ENCODE peak calls at places on chromosomes 6 and 20, in seven cellular contexts. F is AG04449; Y is astrocyte; T is mesendoderm; L is CD8-positive, alpha-beta memory T cell; P is cardiac muscle cell; A is AG10803. Z is an unnamed sample.

GRCh38 chr6:168384045-168385038 is 56.6 kb upstream of the SMOC2 start:
- DNase-seq in Y (no peak), P (no peak), A (peak), T (no peak), F (no peak), L (no peak), Z (peak)

GRCh38 chr20:17806739-17807441 is 107.1 kb downstream of the BANF2 start:
- DNase-seq in T (peak), P (peak), A (peak), Y (peak), F (peak), L (no peak), Z (peak)

GRCh38 chr6:12844284-12845223 is 128.0 kb downstream of the PHACTR1 start:
- DNase-seq in T (peak), F (no peak), L (no peak), A (peak), Y (peak), P (peak), Z (peak)

GRCh38 chr6:121504227-121504626 is 68.8 kb downstream of the GJA1 start:
- DNase-seq in F (peak), T (no peak), L (no peak), Y (peak), A (peak), P (no peak), Z (no peak)

GRCh38 chr6:108660251-108660650 is 99.5 kb downstream of the FOXO3 start:
- DNase-seq in Y (no peak), A (no peak), L (no peak), F (no peak), T (no peak), P (no peak), Z (no peak)

GRCh38 chr6:81743649-81744048 is 8.8 kb downstream of the TENT5A start:
- DNase-seq in L (no peak), Y (peak), A (no peak), T (no peak), F (no peak), P (no peak), Z (no peak)

GRCh38 chr20:43833511-43834395 is 80.9 kb upstream of the TOX2 start:
- DNase-seq in T (no peak), F (no peak), P (no peak), Y (no peak), L (no peak), A (no peak), Z (no peak)

GRCh38 chr6:157106487-157106886 is 216.8 kb downstream of the TMEM242 start:
- DNase-seq in P (no peak), F (no peak), A (peak), Y (peak), T (peak), L (no peak), Z (no peak)

GRCh38 chr20:199996-200395 is 10.5 kb upstream of the DEFB128 start:
- DNase-seq in F (no peak), Y (no peak), L (no peak), A (peak), P (no peak), T (no peak), Z (no peak)

GRCh38 chr6:44301106-44301505 is 12.0 kb downstream of the AARS2 start:
- DNase-seq in L (no peak), T (no peak), F (no peak), Y (no peak), A (no peak), P (no peak), Z (no peak)

GRCh38 chr20:51416532-51417244 is 125.8 kb downstream of the NFATC2 start:
- DNase-seq in L (no peak), T (no peak), Y (no peak), A (no peak), F (no peak), P (no peak), Z (no peak)

GRCh38 chr6:25535302-25536225 is 116.5 kb upstream of the SCGN start:
- DNase-seq in Y (no peak), F (no peak), A (no peak), T (no peak), P (no peak), L (no peak), Z (no peak)

GRCh38 chr6:106085984-106086832 is at the start of gene PRDM1:
- DNase-seq in A (peak), F (no peak), L (peak), P (peak), T (peak), Y (peak), Z (peak)

GRCh38 chr6:45657243-45657642 is 279.5 kb upstream of the SUPT3H start:
- DNase-seq in A (peak), Y (peak), L (no peak), F (no peak), P (no peak), T (no peak), Z (no peak)

GRCh38 chr20:9353180-9353915 is 161.0 kb upstream of the LAMP5 start:
- DNase-seq in L (no peak), A (no peak), F (no peak), T (no peak), Y (no peak), P (peak), Z (no peak)

GRCh38 chr6:37131104-37131959 is 38.6 kb upstream of the PIM1 start:
- DNase-seq in P (peak), F (no peak), A (peak), L (no peak), Y (peak), T (peak), Z (peak)

GRCh38 chr6:74964871-74965441 is 240.9 kb downstream of the COL12A1 start:
- DNase-seq in P (no peak), Y (no peak), L (no peak), F (no peak), A (no peak), T (peak), Z (no peak)

GRCh38 chr6:136250686-136251008 is 536 bp upstream of the MTFR2 start:
- DNase-seq in P (no peak), F (no peak), L (no peak), Y (no peak), T (no peak), A (no peak), Z (no peak)

GRCh38 chr20:53176133-53176532 is 204.0 kb downstream of the TSHZ2 start:
- DNase-seq in Y (no peak), F (no peak), T (peak), L (no peak), P (no peak), A (no peak), Z (peak)

GRCh38 chr20:31974975-31975481 is 7.1 kb downstream of the XKR7 start:
- DNase-seq in T (peak), F (no peak), Y (no peak), P (no peak), A (no peak), L (no peak), Z (peak)

GRCh38 chr6:86581833-86582232 is 355.5 kb upstream of the HTR1E start:
- DNase-seq in P (no peak), T (no peak), L (no peak), F (no peak), Y (no peak), A (no peak), Z (no peak)

GRCh38 chr20:9966966-9967365 is 67.8 kb upstream of the ANKEF1 start:
- DNase-seq in T (peak), Y (no peak), A (peak), F (no peak), L (no peak), P (no peak), Z (peak)

GRCh38 chr20:44065401-44066340 is 121.3 kb downstream of the JPH2 start:
- DNase-seq in L (no peak), A (no peak), P (no peak), Y (no peak), F (no peak), T (no peak), Z (no peak)

GRCh38 chr6:130529569-130530149 is 163.8 kb downstream of the TMEM200A start:
- DNase-seq in L (no peak), Y (no peak), A (no peak), F (no peak), P (no peak), T (peak), Z (no peak)

GRCh38 chr6:1572892-1573291 is 36.8 kb upstream of the FOXC1 start:
- DNase-seq in P (no peak), L (no peak), T (no peak), Y (no peak), A (peak), F (no peak), Z (no peak)

GRCh38 chr20:33442136-33443005 is 1.2 kb downstream of the SNTA1 start:
- DNase-seq in T (no peak), A (no peak), F (no peak), Y (no peak), L (no peak), P (no peak), Z (peak)

GRCh38 chr20:33443006-33443511 is 504 bp downstream of the SNTA1 start:
- DNase-seq in F (no peak), Y (no peak), P (peak), L (peak), T (no peak), A (no peak), Z (no peak)

GRCh38 chr20:33443512-33444239 is at the start of gene SNTA1:
- DNase-seq in T (peak), L (peak), Y (peak), P (peak), A (peak), F (no peak), Z (peak)

GRCh38 chr20:33438481-33438880 is 5.1 kb downstream of the SNTA1 start:
- DNase-seq in Y (no peak), P (no peak), F (no peak), A (no peak), L (no peak), T (no peak), Z (no peak)

GRCh38 chr20:33441142-33441955 is 2.2 kb downstream of the SNTA1 start:
- DNase-seq in A (no peak), L (no peak), Y (no peak), F (no peak), P (peak), T (peak), Z (peak)
- H3K4me3 ChIP-seq in A (no peak), L (no peak), Y (no peak), F (no peak), P (peak), T (no peak), Z (no peak)

GRCh38 chr6:73309784-73310502 is 44.1 kb downstream of the DPPA5 start:
- DNase-seq in P (peak), Y (peak), T (peak), L (peak), A (peak), F (no peak), Z (peak)
- H3K4me3 ChIP-seq in P (peak), Y (peak), T (peak), L (peak), A (peak), F (peak), Z (peak)

GRCh38 chr20:61803903-61804804 is 261.5 kb downstream of the TAF4 start:
- DNase-seq in Y (peak), L (peak), A (peak), F (no peak), T (peak), P (no peak), Z (peak)
- H3K4me3 ChIP-seq in Y (no peak), L (no peak), A (peak), F (no peak), T (no peak), P (no peak), Z (no peak)

GRCh38 chr20:58852559-58853271 is at the start of gene GNAS:
- DNase-seq in P (peak), T (peak), A (peak), F (no peak), L (peak), Y (peak), Z (peak)

GRCh38 chr20:58855506-58856314 is 3.2 kb downstream of the GNAS start:
- DNase-seq in P (no peak), L (no peak), T (no peak), A (no peak), F (no peak), Y (no peak), Z (peak)

GRCh38 chr20:58853976-58854637 is 1.6 kb downstream of the GNAS start:
- DNase-seq in Y (no peak), A (no peak), P (no peak), L (no peak), F (no peak), T (no peak), Z (peak)

GRCh38 chr20:58853466-58853865 is 950 bp downstream of the GNAS start:
- DNase-seq in F (no peak), P (no peak), Y (no peak), L (no peak), T (no peak), A (no peak), Z (no peak)

GRCh38 chr20:58854638-58855471 is 2.3 kb downstream of the GNAS start:
- DNase-seq in Y (no peak), T (peak), F (no peak), L (no peak), A (no peak), P (no peak), Z (peak)
- H3K4me3 ChIP-seq in Y (no peak), T (no peak), F (peak), L (no peak), A (peak), P (peak), Z (peak)

GRCh38 chr20:14335122-14335521 is 2.3 kb downstream of the FLRT3 start:
- DNase-seq in L (no peak), P (no peak), F (no peak), T (no peak), A (no peak), Y (no peak), Z (no peak)
- H3K4me3 ChIP-seq in L (no peak), P (peak), F (no peak), T (no peak), A (no peak), Y (no peak), Z (no peak)

Z was measured in H7.